ENCODE peak calls at places on chromosomes 11 and 22, in seven cellular contexts. U, B, Z, M, I, Y and O are unnamed samples.

GRCh38 chr11:86984701-86985100 is 29.5 kb upstream of the FZD4 start:
- DNase-seq in Z (no peak), I (no peak), U (no peak), B (no peak), M (no peak), Y (no peak), O (no peak)

GRCh38 chr11:72740060-72740424 is 12.2 kb downstream of the ARAP1 start:
- DNase-seq in U (no peak), M (no peak), B (no peak), I (no peak), Y (no peak), Z (no peak), O (no peak)

GRCh38 chr11:122069946-122070345 is 46.1 kb downstream of the BLID start:
- DNase-seq in U (no peak), M (no peak), I (peak), Z (peak), Y (peak), B (no peak), O (no peak)

GRCh38 chr11:64382586-64382985 is 23.6 kb downstream of the RPS6KA4 start:
- DNase-seq in Y (no peak), U (no peak), M (no peak), I (no peak), B (no peak), Z (no peak), O (no peak)

GRCh38 chr11:13328276-13328675 is 50.7 kb downstream of the BMAL1 start:
- DNase-seq in Y (no peak), U (no peak), B (no peak), Z (peak), M (no peak), I (no peak), O (no peak)

GRCh38 chr11:130816516-130816915 is 99.8 kb downstream of the SNX19 start:
- DNase-seq in Z (no peak), U (no peak), Y (no peak), M (no peak), I (no peak), B (no peak), O (no peak)

GRCh38 chr11:78354741-78355705 is 62.6 kb downstream of the GAB2 start:
- DNase-seq in U (no peak), I (peak), Y (no peak), M (no peak), Z (no peak), B (no peak), O (no peak)

GRCh38 chr11:122679441-122679840 is 23.9 kb downstream of the UBASH3B start:
- DNase-seq in B (no peak), I (no peak), Z (no peak), U (no peak), Y (no peak), M (no peak), O (no peak)

GRCh38 chr22:50186789-50187523 is 1.2 kb downstream of the TRABD start:
- DNase-seq in Y (peak), U (no peak), M (no peak), B (no peak), Z (no peak), I (peak), O (no peak)

GRCh38 chr11:2930705-2931415 is 1.6 kb upstream of the PHLDA2 start:
- DNase-seq in I (peak), U (no peak), Y (peak), Z (no peak), M (peak), B (no peak), O (no peak)

GRCh38 chr11:116164843-116165242 is 607.9 kb downstream of the BUD13 start:
- DNase-seq in Y (no peak), B (no peak), I (no peak), Z (no peak), U (no peak), M (no peak), O (no peak)

GRCh38 chr11:130451261-130452019 is 3.0 kb downstream of the ADAMTS15 start:
- DNase-seq in Y (peak), Z (peak), M (no peak), B (no peak), I (peak), U (no peak), O (no peak)

GRCh38 chr11:10900686-10901415 is 43.0 kb upstream of the ZBED5 start:
- DNase-seq in U (no peak), Z (peak), Y (peak), B (no peak), M (no peak), I (no peak), O (no peak)

GRCh38 chr22:27022256-27022655 is 364.9 kb downstream of the MIAT start:
- DNase-seq in U (no peak), I (no peak), B (no peak), M (no peak), Y (no peak), Z (peak), O (no peak)

GRCh38 chr11:122751298-122752070 is 86.8 kb upstream of the CRTAM start:
- DNase-seq in I (peak), M (no peak), Y (peak), B (no peak), U (no peak), Z (peak), O (no peak)

GRCh38 chr11:112366012-112366411 is 105.4 kb upstream of the PLET1 start:
- DNase-seq in Z (no peak), B (no peak), Y (no peak), I (no peak), U (no peak), M (no peak), O (no peak)

GRCh38 chr11:60991457-60991856 is 20.0 kb downstream of the CD6 start:
- DNase-seq in Z (no peak), I (no peak), U (no peak), Y (no peak), M (no peak), B (no peak), O (no peak)

GRCh38 chr11:38461751-38462150 is 1863.7 kb upstream of the RAG2 start:
- DNase-seq in I (no peak), Z (no peak), B (no peak), U (no peak), M (no peak), Y (no peak), O (no peak)

GRCh38 chr11:75268626-75269366 is 28.2 kb downstream of the TPBGL start:
- DNase-seq in B (no peak), Z (no peak), Y (no peak), U (no peak), I (no peak), M (no peak), O (no peak)

GRCh38 chr22:50138036-50138435 is 32.5 kb upstream of the PANX2 start:
- DNase-seq in I (no peak), Z (no peak), M (no peak), Y (no peak), U (no peak), B (no peak), O (no peak)

GRCh38 chr22:43199541-43199940 is 12.6 kb upstream of the TTLL12 start:
- DNase-seq in M (no peak), U (no peak), B (no peak), Z (no peak), Y (no peak), I (no peak), O (no peak)

GRCh38 chr22:28438183-28438778 is 241.4 kb downstream of the TTC28 start:
- DNase-seq in B (no peak), U (no peak), I (no peak), Z (no peak), M (no peak), Y (no peak), O (no peak)

GRCh38 chr11:134365011-134365925 is 33.5 kb downstream of the GLB1L2 start:
- DNase-seq in Y (no peak), Z (no peak), U (no peak), B (no peak), I (no peak), M (no peak), O (no peak)

GRCh38 chr22:47233316-47234243 is 471.1 kb downstream of the TBC1D22A start:
- DNase-seq in M (no peak), I (no peak), Y (no peak), Z (no peak), U (no peak), B (no peak), O (no peak)

GRCh38 chr22:45983797-45984196 is 6.8 kb upstream of the WNT7B start:
- DNase-seq in Y (no peak), M (no peak), Z (no peak), U (no peak), I (no peak), B (no peak), O (no peak)

GRCh38 chr11:61120865-61121831 is 18.9 kb downstream of the CD5 start:
- DNase-seq in I (peak), Y (peak), B (no peak), M (peak), U (no peak), Z (peak), O (no peak)

GRCh38 chr11:8803973-8804372 is 107.0 kb upstream of the AKIP1 start:
- DNase-seq in M (no peak), U (no peak), B (no peak), Z (no peak), Y (no peak), I (no peak), O (no peak)